ENCODE peak calls at places on chromosomes 7 and 10, in seven cellular contexts. D, Y, U, L, P, O and J are unnamed samples.

GRCh38 chr10:450463-450862 is 239.0 kb downstream of the DIP2C start:
- DNase-seq in L (no peak), U (no peak), D (no peak), O (peak), P (no peak), Y (no peak), J (no peak)

GRCh38 chr7:44062180-44062902 is 3.0 kb downstream of the PGAM2 start:
- DNase-seq in L (no peak), U (no peak), O (peak), P (no peak), Y (no peak), D (no peak), J (no peak)

GRCh38 chr7:5689118-5689517 is 92.3 kb downstream of the RNF216 start:
- DNase-seq in D (no peak), P (no peak), L (no peak), U (peak), O (no peak), Y (no peak), J (peak)

GRCh38 chr7:31935115-31935514 is 135.1 kb downstream of the PDE1C start:
- DNase-seq in P (peak), U (no peak), L (no peak), O (no peak), D (no peak), Y (no peak), J (no peak)

GRCh38 chr10:121216721-121217181 is 365.6 kb downstream of the WDR11 start:
- DNase-seq in L (no peak), O (no peak), D (no peak), U (no peak), Y (no peak), P (no peak), J (no peak)

GRCh38 chr10:132183046-132183445 is 3.7 kb upstream of the DPYSL4 start:
- DNase-seq in L (no peak), U (no peak), Y (no peak), D (no peak), P (no peak), O (no peak), J (no peak)

GRCh38 chr7:139047970-139048369 is 12.1 kb upstream of the ZC3HAV1L start:
- DNase-seq in Y (no peak), O (no peak), D (no peak), P (no peak), L (no peak), U (no peak), J (no peak)

GRCh38 chr10:6927001-6927400 is 346.9 kb upstream of the PRKCQ start:
- DNase-seq in L (no peak), D (no peak), U (no peak), O (no peak), P (no peak), Y (no peak), J (no peak)

GRCh38 chr7:17554341-17555015 is 256.0 kb downstream of the AHR start:
- DNase-seq in D (no peak), U (no peak), P (no peak), L (no peak), O (no peak), Y (no peak), J (no peak)

GRCh38 chr7:157044943-157045660 is 34.6 kb upstream of the MNX1 start:
- DNase-seq in D (no peak), P (no peak), L (no peak), Y (no peak), U (no peak), O (no peak), J (no peak)

GRCh38 chr7:64613653-64614052 is 50.8 kb upstream of the ZNF680 start:
- DNase-seq in L (no peak), P (no peak), O (no peak), D (no peak), Y (no peak), U (no peak), J (no peak)

GRCh38 chr7:104230606-104231005 is 22.8 kb upstream of the ORC5 start:
- DNase-seq in P (no peak), Y (no peak), D (no peak), U (peak), O (no peak), L (no peak), J (no peak)

GRCh38 chr7:21028186-21028989 is 241.7 kb upstream of the SP8 start:
- DNase-seq in O (peak), Y (peak), D (peak), U (no peak), P (no peak), L (no peak), J (no peak)

GRCh38 chr10:118812393-118812740 is 57.6 kb upstream of the CACUL1 start:
- DNase-seq in O (no peak), Y (no peak), U (no peak), L (no peak), P (no peak), D (no peak), J (no peak)

GRCh38 chr7:154965014-154965413 is 37.9 kb downstream of the PAXIP1 start:
- DNase-seq in P (peak), O (no peak), Y (no peak), L (no peak), D (no peak), U (no peak), J (no peak)

GRCh38 chr10:69065406-69066361 is 22.2 kb upstream of the SRGN start:
- DNase-seq in L (peak), Y (no peak), P (no peak), D (peak), U (peak), O (peak), J (no peak)

GRCh38 chr10:12793106-12793505 is 208.4 kb downstream of the CCDC3 start:
- DNase-seq in U (no peak), Y (no peak), L (no peak), D (no peak), P (no peak), O (no peak), J (no peak)

GRCh38 chr7:5345171-5345570 is 62.4 kb downstream of the SLC29A4 start:
- DNase-seq in D (no peak), P (no peak), U (no peak), O (peak), L (no peak), Y (no peak), J (no peak)

GRCh38 chr7:44191171-44191570 is 1.9 kb upstream of the GCK start:
- DNase-seq in U (no peak), P (no peak), D (no peak), L (no peak), O (no peak), Y (no peak), J (no peak)

GRCh38 chr7:153504288-153505075 is 547.7 kb upstream of the DPP6 start:
- DNase-seq in Y (no peak), O (no peak), P (no peak), D (no peak), L (no peak), U (no peak), J (no peak)

GRCh38 chr7:120588411-120588810 is 269.5 kb downstream of the TSPAN12 start:
- DNase-seq in D (no peak), U (no peak), O (no peak), Y (no peak), L (no peak), P (no peak), J (no peak)

GRCh38 chr7:51013218-51013786 is 230.6 kb upstream of the GRB10 start:
- DNase-seq in Y (no peak), L (no peak), P (no peak), U (peak), O (no peak), D (no peak), J (no peak)

GRCh38 chr7:95342642-95343252 is 18.4 kb upstream of the PON1 start:
- DNase-seq in L (no peak), D (no peak), P (no peak), Y (no peak), U (no peak), O (no peak), J (no peak)

GRCh38 chr10:124450010-124450782 is at the start of gene NKX1-2:
- DNase-seq in P (no peak), Y (no peak), O (no peak), U (no peak), L (no peak), D (no peak), J (no peak)

GRCh38 chr10:97915346-97915745 is 65.7 kb downstream of the GOLGA7B start:
- DNase-seq in Y (no peak), O (no peak), L (no peak), U (no peak), D (no peak), P (no peak), J (no peak)

GRCh38 chr7:157423886-157424565 is 87.2 kb downstream of the DNAJB6 start:
- DNase-seq in D (no peak), L (no peak), O (peak), Y (no peak), U (no peak), P (no peak), J (no peak)

GRCh38 chr10:43202657-43203490 is 64.0 kb downstream of the RASGEF1A start:
- DNase-seq in D (no peak), L (no peak), Y (no peak), O (peak), P (no peak), U (no peak), J (peak)

GRCh38 chr7:23696916-23697441 is 13.0 kb upstream of the STK31 start:
- DNase-seq in D (no peak), O (peak), U (peak), Y (no peak), P (no peak), L (no peak), J (peak)

GRCh38 chr7:33547880-33548279 is 357.5 kb upstream of the BMPER start:
- DNase-seq in P (no peak), Y (no peak), O (no peak), D (no peak), U (no peak), L (no peak), J (no peak)

GRCh38 chr7:668139-668871 is 58.2 kb upstream of the DNAAF5 start:
- DNase-seq in O (peak), D (no peak), P (peak), U (peak), L (peak), Y (no peak), J (no peak)

GRCh38 chr7:117020605-117021002 is 67.3 kb downstream of the ST7 start:
- DNase-seq in Y (no peak), L (no peak), P (no peak), U (no peak), O (no peak), D (peak), J (no peak)
- H3K4me3 ChIP-seq in Y (no peak), L (peak), P (peak), U (peak), O (peak), D (no peak), J (no peak)

GRCh38 chr7:80136276-80137045 is 1.8 kb downstream of the GNAI1 start:
- DNase-seq in Y (no peak), L (no peak), U (peak), O (no peak), P (no peak), D (no peak), J (no peak)

GRCh38 chr7:80139179-80139578 is 4.5 kb downstream of the GNAI1 start:
- DNase-seq in U (no peak), L (no peak), Y (no peak), P (no peak), O (no peak), D (no peak), J (no peak)

GRCh38 chr7:80134536-80135305 is at the start of gene GNAI1:
- DNase-seq in Y (peak), L (no peak), U (peak), P (no peak), D (no peak), O (peak), J (no peak)

GRCh38 chr7:80135306-80136104 is 874 bp downstream of the GNAI1 start:
- DNase-seq in D (no peak), P (no peak), O (no peak), U (peak), Y (no peak), L (no peak), J (peak)

DNA sequence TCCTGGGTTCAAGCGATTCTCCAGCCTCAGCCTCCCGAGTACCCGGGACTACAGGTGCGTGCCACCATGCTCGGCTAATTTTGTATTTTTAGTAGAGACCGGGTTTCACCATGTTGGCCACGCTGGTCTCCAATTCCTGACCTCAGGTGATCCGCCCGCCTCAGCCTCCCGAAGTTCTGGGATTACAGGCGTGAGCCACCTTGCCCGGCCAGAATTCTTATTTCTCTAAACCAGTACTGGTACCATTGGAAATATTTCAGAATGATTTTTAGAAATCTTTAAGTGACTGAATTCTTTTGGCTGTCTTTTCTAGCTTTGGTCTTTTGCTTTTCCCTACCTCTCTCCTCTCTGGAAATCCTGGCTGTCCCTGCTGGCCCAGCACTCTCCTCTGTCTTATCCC is 2.8 kb downstream of the GNAI1 start:
- DNase-seq in D (no peak), P (no peak), L (no peak), O (no peak), Y (no peak), U (no peak), J (no peak)
- H3K4me3 ChIP-seq in D (peak), P (no peak), L (no peak), O (no peak), Y (no peak), U (no peak), J (no peak)

GRCh38 chr7:102030696-102031095 is 213.3 kb downstream of the CUX1 start:
- DNase-seq in P (no peak), Y (no peak), U (no peak), O (no peak), L (no peak), D (no peak), J (no peak)
- H3K4me3 ChIP-seq in P (no peak), Y (no peak), U (no peak), O (no peak), L (no peak), D (no peak), J (no peak)

DNA sequence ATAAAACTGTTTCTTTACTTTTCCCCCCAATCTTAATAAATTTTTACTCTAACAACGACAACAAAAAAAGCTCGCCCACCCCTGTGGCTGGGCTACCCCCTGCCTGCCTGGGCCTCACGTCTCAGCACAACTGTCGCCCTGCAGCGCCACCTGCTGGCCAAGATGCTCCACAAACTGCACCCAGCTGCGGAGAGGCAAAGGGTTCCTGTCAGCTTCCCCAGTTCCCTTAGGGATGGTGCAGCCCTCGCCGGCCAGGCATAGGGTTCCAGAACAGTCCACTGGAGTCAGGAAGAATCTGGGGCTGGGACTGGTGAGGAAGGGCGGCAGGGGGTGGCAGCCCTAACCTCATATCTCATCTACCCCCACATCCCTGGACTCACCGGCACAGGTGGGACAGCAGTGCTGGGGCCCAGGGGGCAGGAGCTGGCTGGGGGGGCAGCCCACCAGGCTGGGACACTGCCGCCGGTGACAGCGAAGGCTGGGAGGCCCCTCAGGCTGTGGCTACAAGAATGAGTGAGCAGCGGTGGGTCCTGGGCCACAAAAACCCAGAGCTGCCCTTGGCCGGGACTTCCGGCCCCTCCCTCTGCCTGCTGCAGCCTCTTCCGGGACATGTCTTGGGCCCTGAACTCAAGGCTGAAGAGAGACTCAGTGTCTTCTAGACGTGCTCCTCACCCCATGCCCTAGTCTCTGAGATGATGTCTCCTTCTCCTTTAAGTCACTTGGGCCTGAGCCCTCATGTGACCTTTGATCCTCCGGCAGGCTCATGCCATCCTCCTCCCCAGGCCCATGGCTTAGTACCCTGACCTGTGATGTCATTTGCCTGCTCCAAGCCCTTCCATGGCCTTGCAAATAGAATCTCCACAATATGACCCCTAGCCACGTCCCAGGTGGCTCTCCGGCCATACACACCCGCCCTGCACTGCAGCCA is 21.2 kb downstream of the ATP6V1F start:
- DNase-seq in U (peak), D (no peak), Y (no peak), L (no peak), O (peak), P (no peak), J (peak)
- H3K4me3 ChIP-seq in U (no peak), D (peak), Y (no peak), L (no peak), O (no peak), P (no peak), J (peak)

DNA sequence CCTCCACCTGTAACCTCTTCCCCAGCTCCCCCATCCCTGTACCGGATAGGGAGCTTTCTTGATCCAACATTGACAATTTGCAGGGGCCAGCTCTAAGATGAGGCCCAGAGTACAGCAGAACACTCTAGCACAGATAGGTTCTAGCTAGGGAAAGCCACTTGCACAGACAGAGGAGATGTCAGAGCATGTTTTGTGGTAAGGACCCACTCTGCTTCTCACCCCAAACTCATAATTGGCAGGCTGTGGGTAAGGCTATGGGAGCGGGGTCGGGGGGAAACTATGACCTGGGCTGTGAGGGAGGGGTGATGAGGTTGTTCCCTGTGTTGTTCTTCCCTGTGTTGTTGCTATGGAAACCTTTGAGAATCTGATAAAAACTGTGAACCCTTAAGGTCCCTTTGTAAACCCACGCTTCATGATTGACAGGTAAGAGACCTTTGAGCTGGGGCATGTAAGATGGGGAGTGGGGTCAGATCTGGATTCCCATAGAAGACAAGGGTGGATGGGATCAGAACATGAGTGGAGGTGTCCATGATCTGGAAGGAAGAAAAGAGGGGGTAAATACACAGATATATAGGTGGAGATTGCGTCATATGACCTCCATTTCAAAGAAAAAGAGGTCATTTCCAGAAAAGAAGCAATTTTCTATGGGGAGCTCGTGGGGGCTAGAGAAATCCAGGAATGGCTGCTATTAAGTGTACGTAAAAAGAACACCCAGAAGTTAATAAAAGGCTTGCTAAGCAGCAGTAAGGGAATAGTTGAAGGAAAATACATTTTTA is 4.0 kb downstream of the CALD1 start:
- DNase-seq in D (no peak), L (no peak), P (no peak), Y (no peak), O (no peak), U (peak), J (no peak)
- H3K4me3 ChIP-seq in D (no peak), L (peak), P (peak), Y (no peak), O (peak), U (no peak), J (no peak)

DNA sequence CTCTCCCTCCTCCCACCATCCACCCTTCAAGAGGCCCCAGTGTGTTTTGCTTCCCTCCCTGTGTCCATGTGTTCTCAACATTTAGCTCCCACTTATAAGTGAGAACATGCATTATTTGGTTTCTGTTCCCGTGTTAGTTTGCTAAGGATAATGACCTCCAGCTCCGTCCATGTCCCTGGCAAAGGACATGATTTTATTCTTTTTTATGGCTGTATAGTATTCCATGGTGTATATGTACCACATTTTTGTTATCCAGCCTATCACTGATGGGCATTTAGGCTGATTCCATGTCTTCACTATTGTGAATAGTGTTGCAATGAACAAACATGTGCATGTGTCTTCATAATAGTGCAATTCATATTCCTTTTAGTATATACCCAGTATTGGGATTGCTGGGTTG is 79.7 kb downstream of the MRPL32 start:
- DNase-seq in L (no peak), U (no peak), D (no peak), P (no peak), Y (no peak), O (no peak), J (no peak)
- H3K4me3 ChIP-seq in L (no peak), U (no peak), D (no peak), P (no peak), Y (no peak), O (no peak), J (no peak)

DNA sequence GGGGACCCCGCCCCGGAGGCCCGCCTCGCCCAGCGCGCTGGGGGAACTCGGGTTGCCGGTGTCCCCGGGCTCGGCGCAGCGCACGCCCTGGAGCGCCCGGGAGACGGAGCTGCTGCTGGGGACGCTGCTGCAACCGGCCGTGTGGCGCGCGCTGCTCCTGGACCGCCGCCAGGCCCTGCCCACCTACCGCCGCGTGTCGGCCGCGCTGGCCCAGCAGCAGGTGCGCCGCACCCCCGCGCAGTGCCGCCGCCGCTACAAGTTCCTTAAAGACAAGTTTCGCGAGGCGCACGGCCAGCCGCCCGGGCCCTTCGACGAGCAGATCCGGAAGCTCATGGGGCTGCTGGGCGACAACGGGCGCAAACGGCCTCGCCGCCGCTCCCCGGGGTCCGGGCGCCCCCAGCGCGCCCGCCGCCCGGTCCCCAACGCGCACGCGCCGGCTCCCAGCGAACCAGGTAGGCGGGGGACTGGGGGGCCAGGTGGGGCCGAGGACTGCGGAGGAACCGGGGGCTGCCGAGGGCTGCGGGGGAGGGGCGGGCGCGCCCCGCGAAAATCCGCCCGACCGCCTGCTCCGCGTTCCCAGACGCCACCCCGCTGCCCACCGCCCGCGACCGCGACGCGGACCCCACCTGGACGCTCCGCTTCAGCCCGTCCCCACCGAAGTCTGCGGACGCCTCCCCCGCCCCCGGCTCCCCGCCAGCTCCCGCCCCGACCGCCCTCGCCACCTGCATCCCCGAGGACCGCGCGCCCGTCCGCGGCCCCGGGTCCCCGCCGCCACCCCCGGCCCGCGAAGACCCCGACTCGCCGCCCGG is 574 bp downstream of the UTF1 start:
- DNase-seq in O (peak), D (no peak), P (no peak), Y (no peak), U (no peak), L (no peak), J (no peak)
- H3K4me3 ChIP-seq in O (no peak), D (no peak), P (no peak), Y (no peak), U (no peak), L (no peak), J (no peak)